ENCODE peak calls at places on chromosomes 13 and 19, in ten cellular contexts. One of them, this sample, is unnamed.

GRCh38 chr13:52053460-52053859 is 29.0 kb downstream of the UTP14C start:
- DNase-seq in endothelial cell: no peak
- DNase-seq in C1 segment of cervical spinal cord: no peak
- DNase-seq in breast epithelium: no peak
- DNase-seq in psoas muscle: no peak
- DNase-seq in mucosa of descending colon: no peak
- DNase-seq in non-pigmented ciliary epithelial cell: no peak
- DNase-seq in neural progenitor cell: no peak
- DNase-seq in WTC11: no peak
- DNase-seq in stomach: no peak
- DNase-seq in this sample: no peak

GRCh38 chr13:90793261-90793785 is 554.2 kb upstream of the MIR17HG start:
- DNase-seq in endothelial cell: no peak
- DNase-seq in C1 segment of cervical spinal cord: no peak
- DNase-seq in breast epithelium: no peak
- DNase-seq in psoas muscle: no peak
- DNase-seq in mucosa of descending colon: no peak
- DNase-seq in non-pigmented ciliary epithelial cell: no peak
- DNase-seq in neural progenitor cell: no peak
- DNase-seq in WTC11: no peak
- DNase-seq in stomach: no peak
- DNase-seq in this sample: no peak

GRCh38 chr19:4043410-4043809 is 23.3 kb downstream of the ZBTB7A start:
- DNase-seq in endothelial cell: no peak
- DNase-seq in C1 segment of cervical spinal cord: no peak
- DNase-seq in breast epithelium: no peak
- DNase-seq in psoas muscle: no peak
- DNase-seq in mucosa of descending colon: no peak
- DNase-seq in non-pigmented ciliary epithelial cell: no peak
- DNase-seq in neural progenitor cell: no peak
- DNase-seq in WTC11: no peak
- DNase-seq in stomach: no peak
- DNase-seq in this sample: no peak

GRCh38 chr13:45521292-45521691 is 56.6 kb downstream of the COG3 start:
- DNase-seq in endothelial cell: no peak
- DNase-seq in C1 segment of cervical spinal cord: no peak
- DNase-seq in breast epithelium: no peak
- DNase-seq in psoas muscle: no peak
- DNase-seq in mucosa of descending colon: no peak
- DNase-seq in non-pigmented ciliary epithelial cell: no peak
- DNase-seq in neural progenitor cell: no peak
- DNase-seq in WTC11: no peak
- DNase-seq in stomach: no peak
- DNase-seq in this sample: no peak

GRCh38 chr13:45750566-45750965 is 48.4 kb downstream of the CBY2 start:
- DNase-seq in endothelial cell: no peak
- DNase-seq in C1 segment of cervical spinal cord: no peak
- DNase-seq in breast epithelium: no peak
- DNase-seq in psoas muscle: no peak
- DNase-seq in mucosa of descending colon: no peak
- DNase-seq in non-pigmented ciliary epithelial cell: no peak
- DNase-seq in neural progenitor cell: no peak
- DNase-seq in WTC11: no peak
- DNase-seq in stomach: no peak
- DNase-seq in this sample: no peak

GRCh38 chr13:24742294-24742693 is 21.7 kb upstream of the RNF17 start:
- DNase-seq in endothelial cell: no peak
- DNase-seq in C1 segment of cervical spinal cord: no peak
- DNase-seq in breast epithelium: no peak
- DNase-seq in psoas muscle: no peak
- DNase-seq in mucosa of descending colon: no peak
- DNase-seq in non-pigmented ciliary epithelial cell: no peak
- DNase-seq in neural progenitor cell: peak
- DNase-seq in WTC11: peak
- DNase-seq in stomach: no peak
- DNase-seq in this sample: no peak

GRCh38 chr19:19214892-19215291 is 3.1 kb downstream of the NCAN start:
- DNase-seq in endothelial cell: peak
- DNase-seq in C1 segment of cervical spinal cord: no peak
- DNase-seq in breast epithelium: no peak
- DNase-seq in psoas muscle: no peak
- DNase-seq in mucosa of descending colon: peak
- DNase-seq in non-pigmented ciliary epithelial cell: no peak
- DNase-seq in neural progenitor cell: peak
- DNase-seq in WTC11: peak
- DNase-seq in stomach: no peak
- DNase-seq in this sample: peak

GRCh38 chr13:111510502-111511218 is 190.2 kb downstream of the TEX29 start:
- DNase-seq in endothelial cell: no peak
- DNase-seq in C1 segment of cervical spinal cord: no peak
- DNase-seq in breast epithelium: no peak
- DNase-seq in psoas muscle: no peak
- DNase-seq in mucosa of descending colon: no peak
- DNase-seq in non-pigmented ciliary epithelial cell: no peak
- DNase-seq in neural progenitor cell: no peak
- DNase-seq in WTC11: no peak
- DNase-seq in stomach: peak
- DNase-seq in this sample: no peak

GRCh38 chr19:18893573-18894253 is 2.2 kb downstream of the CERS1 start:
- DNase-seq in endothelial cell: no peak
- DNase-seq in C1 segment of cervical spinal cord: no peak
- DNase-seq in breast epithelium: no peak
- DNase-seq in psoas muscle: no peak
- DNase-seq in mucosa of descending colon: no peak
- DNase-seq in non-pigmented ciliary epithelial cell: no peak
- DNase-seq in neural progenitor cell: no peak
- DNase-seq in WTC11: no peak
- DNase-seq in stomach: no peak
- DNase-seq in this sample: no peak

GRCh38 chr13:28415994-28416411 is 78.9 kb downstream of the FLT1 start:
- DNase-seq in endothelial cell: no peak
- DNase-seq in C1 segment of cervical spinal cord: no peak
- DNase-seq in breast epithelium: no peak
- DNase-seq in psoas muscle: no peak
- DNase-seq in mucosa of descending colon: no peak
- DNase-seq in non-pigmented ciliary epithelial cell: no peak
- DNase-seq in neural progenitor cell: no peak
- DNase-seq in WTC11: no peak
- DNase-seq in stomach: no peak
- DNase-seq in this sample: no peak

GRCh38 chr13:54449922-54450321 is 1421.3 kb downstream of the OLFM4 start:
- DNase-seq in endothelial cell: no peak
- DNase-seq in C1 segment of cervical spinal cord: no peak
- DNase-seq in breast epithelium: no peak
- DNase-seq in psoas muscle: no peak
- DNase-seq in mucosa of descending colon: no peak
- DNase-seq in non-pigmented ciliary epithelial cell: no peak
- DNase-seq in neural progenitor cell: no peak
- DNase-seq in WTC11: no peak
- DNase-seq in stomach: no peak
- DNase-seq in this sample: no peak

GRCh38 chr19:16888629-16889371 is at the start of gene F2RL3:
- DNase-seq in endothelial cell: peak
- DNase-seq in C1 segment of cervical spinal cord: no peak
- DNase-seq in breast epithelium: no peak
- DNase-seq in psoas muscle: peak
- DNase-seq in mucosa of descending colon: peak
- DNase-seq in non-pigmented ciliary epithelial cell: no peak
- DNase-seq in neural progenitor cell: no peak
- DNase-seq in WTC11: no peak
- DNase-seq in stomach: peak
- DNase-seq in this sample: peak

GRCh38 chr13:45474584-45475454 is 10.1 kb downstream of the COG3 start:
- DNase-seq in endothelial cell: no peak
- DNase-seq in C1 segment of cervical spinal cord: no peak
- DNase-seq in breast epithelium: no peak
- DNase-seq in psoas muscle: no peak
- DNase-seq in mucosa of descending colon: no peak
- DNase-seq in non-pigmented ciliary epithelial cell: no peak
- DNase-seq in neural progenitor cell: no peak
- DNase-seq in WTC11: no peak
- DNase-seq in stomach: no peak
- DNase-seq in this sample: no peak

GRCh38 chr19:2523630-2524311 is 47.8 kb downstream of the GADD45B start:
- DNase-seq in endothelial cell: no peak
- DNase-seq in C1 segment of cervical spinal cord: no peak
- DNase-seq in breast epithelium: no peak
- DNase-seq in psoas muscle: no peak
- DNase-seq in mucosa of descending colon: no peak
- DNase-seq in non-pigmented ciliary epithelial cell: peak
- DNase-seq in neural progenitor cell: peak
- DNase-seq in WTC11: no peak
- DNase-seq in stomach: no peak
- DNase-seq in this sample: no peak

GRCh38 chr13:42991892-42992584 is at the start of gene EPSTI1:
- DNase-seq in endothelial cell: peak
- DNase-seq in C1 segment of cervical spinal cord: peak
- DNase-seq in breast epithelium: peak
- DNase-seq in psoas muscle: peak
- DNase-seq in mucosa of descending colon: peak
- DNase-seq in non-pigmented ciliary epithelial cell: no peak
- DNase-seq in neural progenitor cell: peak
- DNase-seq in WTC11: peak
- DNase-seq in stomach: peak
- DNase-seq in this sample: peak

GRCh38 chr19:46620716-46621115 is 4.2 kb downstream of the PTGIR start:
- DNase-seq in endothelial cell: no peak
- DNase-seq in C1 segment of cervical spinal cord: no peak
- DNase-seq in breast epithelium: no peak
- DNase-seq in psoas muscle: peak
- DNase-seq in mucosa of descending colon: no peak
- DNase-seq in non-pigmented ciliary epithelial cell: no peak
- DNase-seq in neural progenitor cell: no peak
- DNase-seq in WTC11: no peak
- DNase-seq in stomach: no peak
- DNase-seq in this sample: no peak

GRCh38 chr13:51585696-51586095 is 1.4 kb downstream of the WDFY2 start:
- DNase-seq in endothelial cell: no peak
- DNase-seq in C1 segment of cervical spinal cord: no peak
- DNase-seq in breast epithelium: no peak
- DNase-seq in psoas muscle: no peak
- DNase-seq in mucosa of descending colon: no peak
- DNase-seq in non-pigmented ciliary epithelial cell: no peak
- DNase-seq in neural progenitor cell: no peak
- DNase-seq in WTC11: no peak
- DNase-seq in stomach: no peak
- DNase-seq in this sample: no peak

GRCh38 chr19:40279120-40279551 is 6.0 kb downstream of the AKT2 start:
- DNase-seq in endothelial cell: no peak
- DNase-seq in C1 segment of cervical spinal cord: peak
- DNase-seq in breast epithelium: no peak
- DNase-seq in psoas muscle: peak
- DNase-seq in mucosa of descending colon: peak
- DNase-seq in non-pigmented ciliary epithelial cell: no peak
- DNase-seq in neural progenitor cell: no peak
- DNase-seq in WTC11: no peak
- DNase-seq in stomach: no peak
- DNase-seq in this sample: no peak

GRCh38 chr13:21986602-21987001 is 315.7 kb downstream of the FGF9 start:
- DNase-seq in endothelial cell: no peak
- DNase-seq in C1 segment of cervical spinal cord: no peak
- DNase-seq in breast epithelium: no peak
- DNase-seq in psoas muscle: peak
- DNase-seq in mucosa of descending colon: no peak
- DNase-seq in non-pigmented ciliary epithelial cell: no peak
- DNase-seq in neural progenitor cell: no peak
- DNase-seq in WTC11: no peak
- DNase-seq in stomach: peak
- DNase-seq in this sample: no peak

GRCh38 chr13:100280681-100281080 is 191.8 kb downstream of the PCCA start:
- DNase-seq in endothelial cell: no peak
- DNase-seq in C1 segment of cervical spinal cord: no peak
- DNase-seq in breast epithelium: no peak
- DNase-seq in psoas muscle: no peak
- DNase-seq in mucosa of descending colon: no peak
- DNase-seq in non-pigmented ciliary epithelial cell: no peak
- DNase-seq in neural progenitor cell: no peak
- DNase-seq in WTC11: no peak
- DNase-seq in stomach: no peak
- DNase-seq in this sample: no peak

GRCh38 chr13:20570540-20570939 is 3.6 kb downstream of the IFT88 start:
- DNase-seq in endothelial cell: no peak
- DNase-seq in C1 segment of cervical spinal cord: no peak
- DNase-seq in breast epithelium: no peak
- DNase-seq in psoas muscle: no peak
- DNase-seq in mucosa of descending colon: no peak
- DNase-seq in non-pigmented ciliary epithelial cell: no peak
- DNase-seq in neural progenitor cell: no peak
- DNase-seq in WTC11: no peak
- DNase-seq in stomach: no peak
- DNase-seq in this sample: no peak

GRCh38 chr19:52520013-52520412 is 7.5 kb upstream of the ZNF808 start:
- DNase-seq in endothelial cell: no peak
- DNase-seq in C1 segment of cervical spinal cord: no peak
- DNase-seq in breast epithelium: no peak
- DNase-seq in psoas muscle: no peak
- DNase-seq in mucosa of descending colon: no peak
- DNase-seq in non-pigmented ciliary epithelial cell: no peak
- DNase-seq in neural progenitor cell: peak
- DNase-seq in WTC11: no peak
- DNase-seq in stomach: no peak
- DNase-seq in this sample: no peak

GRCh38 chr13:64553411-64554129 is 2676.6 kb downstream of the PCDH9 start:
- DNase-seq in endothelial cell: no peak
- DNase-seq in C1 segment of cervical spinal cord: no peak
- DNase-seq in breast epithelium: no peak
- DNase-seq in psoas muscle: no peak
- DNase-seq in mucosa of descending colon: no peak
- DNase-seq in non-pigmented ciliary epithelial cell: peak
- DNase-seq in neural progenitor cell: no peak
- DNase-seq in WTC11: no peak
- DNase-seq in stomach: no peak
- DNase-seq in this sample: no peak

GRCh38 chr19:6233051-6233826 is 46.5 kb downstream of the MLLT1 start:
- DNase-seq in endothelial cell: no peak
- DNase-seq in C1 segment of cervical spinal cord: no peak
- DNase-seq in breast epithelium: peak
- DNase-seq in psoas muscle: peak
- DNase-seq in mucosa of descending colon: peak
- DNase-seq in non-pigmented ciliary epithelial cell: no peak
- DNase-seq in neural progenitor cell: no peak
- DNase-seq in WTC11: no peak
- DNase-seq in stomach: peak
- DNase-seq in this sample: no peak

GRCh38 chr19:51686171-51686570 is 7.0 kb upstream of the SPACA6 start:
- DNase-seq in endothelial cell: no peak
- DNase-seq in C1 segment of cervical spinal cord: no peak
- DNase-seq in breast epithelium: no peak
- DNase-seq in psoas muscle: no peak
- DNase-seq in mucosa of descending colon: no peak
- DNase-seq in non-pigmented ciliary epithelial cell: no peak
- DNase-seq in neural progenitor cell: no peak
- DNase-seq in WTC11: no peak
- DNase-seq in stomach: no peak
- DNase-seq in this sample: no peak

GRCh38 chr19:42076375-42076944 is 494 bp downstream of the ZNF574 start:
- DNase-seq in endothelial cell: no peak
- DNase-seq in C1 segment of cervical spinal cord: no peak
- DNase-seq in breast epithelium: no peak
- DNase-seq in psoas muscle: peak
- DNase-seq in mucosa of descending colon: peak
- DNase-seq in non-pigmented ciliary epithelial cell: no peak
- DNase-seq in neural progenitor cell: no peak
- DNase-seq in WTC11: peak
- DNase-seq in stomach: no peak
- DNase-seq in this sample: peak

GRCh38 chr19:4537953-4538600 is 1.8 kb downstream of the LRG1 start:
- DNase-seq in endothelial cell: no peak
- DNase-seq in C1 segment of cervical spinal cord: no peak
- DNase-seq in breast epithelium: no peak
- DNase-seq in psoas muscle: peak
- DNase-seq in mucosa of descending colon: no peak
- DNase-seq in non-pigmented ciliary epithelial cell: no peak
- DNase-seq in neural progenitor cell: peak
- DNase-seq in WTC11: peak
- DNase-seq in stomach: no peak
- DNase-seq in this sample: no peak

GRCh38 chr19:29771708-29772415 is 39.9 kb upstream of the CCNE1 start:
- DNase-seq in endothelial cell: peak
- DNase-seq in C1 segment of cervical spinal cord: peak
- DNase-seq in breast epithelium: no peak
- DNase-seq in psoas muscle: no peak
- DNase-seq in mucosa of descending colon: peak
- DNase-seq in non-pigmented ciliary epithelial cell: peak
- DNase-seq in neural progenitor cell: peak
- DNase-seq in WTC11: peak
- DNase-seq in stomach: peak
- DNase-seq in this sample: no peak